ENCODE peak calls at places on chromosome 18, in ten cellular contexts. One of them, this sample, is unnamed.

GRCh38 chr18:45423664-45424063 is 191.6 kb upstream of the SLC14A2 start:
- DNase-seq in astrocyte of the cerebellum: no peak
- DNase-seq in dorsolateral prefrontal cortex: no peak
- DNase-seq in tibial artery: no peak
- DNase-seq in fibroblast of the aortic adventitia: no peak
- DNase-seq in lower lobe of right lung: no peak
- DNase-seq in RWPE1: no peak
- DNase-seq in OCI-LY7: no peak
- DNase-seq in BE2C: no peak
- DNase-seq in GM20000: no peak
- DNase-seq in this sample: no peak

GRCh38 chr18:72086421-72086820 is 457.7 kb downstream of the CBLN2 start:
- DNase-seq in dorsolateral prefrontal cortex: no peak
- DNase-seq in BE2C: no peak
- DNase-seq in tibial artery: no peak
- DNase-seq in OCI-LY7: peak
- DNase-seq in fibroblast of the aortic adventitia: peak
- DNase-seq in lower lobe of right lung: no peak
- DNase-seq in astrocyte of the cerebellum: peak
- DNase-seq in RWPE1: peak
- DNase-seq in GM20000: no peak
- DNase-seq in this sample: no peak

GRCh38 chr18:13178976-13179375 is 39.6 kb upstream of the LDLRAD4 start:
- DNase-seq in fibroblast of the aortic adventitia: no peak
- DNase-seq in BE2C: no peak
- DNase-seq in GM20000: no peak
- DNase-seq in OCI-LY7: no peak
- DNase-seq in RWPE1: no peak
- DNase-seq in astrocyte of the cerebellum: no peak
- DNase-seq in tibial artery: no peak
- DNase-seq in lower lobe of right lung: no peak
- DNase-seq in dorsolateral prefrontal cortex: no peak
- DNase-seq in this sample: peak

GRCh38 chr18:55587341-55588000 is 521 bp downstream of the TCF4 start:
- DNase-seq in RWPE1: no peak
- DNase-seq in GM20000: peak
- DNase-seq in dorsolateral prefrontal cortex: no peak
- DNase-seq in lower lobe of right lung: no peak
- DNase-seq in BE2C: peak
- DNase-seq in fibroblast of the aortic adventitia: peak
- DNase-seq in OCI-LY7: peak
- DNase-seq in tibial artery: peak
- DNase-seq in astrocyte of the cerebellum: no peak
- DNase-seq in this sample: no peak

GRCh38 chr18:45626330-45627203 is 11.3 kb downstream of the SLC14A2 start:
- DNase-seq in dorsolateral prefrontal cortex: no peak
- DNase-seq in GM20000: no peak
- DNase-seq in BE2C: no peak
- DNase-seq in astrocyte of the cerebellum: peak
- DNase-seq in lower lobe of right lung: no peak
- DNase-seq in RWPE1: peak
- DNase-seq in tibial artery: peak
- DNase-seq in fibroblast of the aortic adventitia: peak
- DNase-seq in OCI-LY7: no peak
- DNase-seq in this sample: peak

GRCh38 chr18:55415258-55415871 is 172.6 kb downstream of the TCF4 start:
- DNase-seq in BE2C: peak
- DNase-seq in lower lobe of right lung: peak
- DNase-seq in astrocyte of the cerebellum: peak
- DNase-seq in tibial artery: peak
- DNase-seq in OCI-LY7: peak
- DNase-seq in RWPE1: peak
- DNase-seq in fibroblast of the aortic adventitia: peak
- DNase-seq in GM20000: peak
- DNase-seq in dorsolateral prefrontal cortex: peak
- DNase-seq in this sample: peak

GRCh38 chr18:70422061-70422965 is 133.5 kb downstream of the SOCS6 start:
- DNase-seq in GM20000: no peak
- DNase-seq in RWPE1: peak
- DNase-seq in dorsolateral prefrontal cortex: no peak
- DNase-seq in OCI-LY7: no peak
- DNase-seq in astrocyte of the cerebellum: peak
- DNase-seq in tibial artery: peak
- DNase-seq in lower lobe of right lung: peak
- DNase-seq in BE2C: peak
- DNase-seq in fibroblast of the aortic adventitia: peak
- DNase-seq in this sample: peak

GRCh38 chr18:73737990-73738389 is 409.6 kb downstream of the FBXO15 start:
- DNase-seq in fibroblast of the aortic adventitia: no peak
- DNase-seq in astrocyte of the cerebellum: no peak
- DNase-seq in RWPE1: no peak
- DNase-seq in dorsolateral prefrontal cortex: no peak
- DNase-seq in OCI-LY7: no peak
- DNase-seq in GM20000: no peak
- DNase-seq in BE2C: no peak
- DNase-seq in lower lobe of right lung: no peak
- DNase-seq in tibial artery: no peak
- DNase-seq in this sample: no peak

GRCh38 chr18:51300912-51301311 is 103.4 kb upstream of the MEX3C start:
- DNase-seq in RWPE1: no peak
- DNase-seq in dorsolateral prefrontal cortex: no peak
- DNase-seq in OCI-LY7: no peak
- DNase-seq in lower lobe of right lung: no peak
- DNase-seq in tibial artery: no peak
- DNase-seq in BE2C: no peak
- DNase-seq in astrocyte of the cerebellum: no peak
- DNase-seq in fibroblast of the aortic adventitia: no peak
- DNase-seq in GM20000: no peak
- DNase-seq in this sample: no peak

GRCh38 chr18:79503891-79504475 is 108.3 kb downstream of the NFATC1 start:
- DNase-seq in dorsolateral prefrontal cortex: no peak
- DNase-seq in lower lobe of right lung: peak
- DNase-seq in BE2C: no peak
- DNase-seq in OCI-LY7: no peak
- DNase-seq in tibial artery: peak
- DNase-seq in astrocyte of the cerebellum: no peak
- DNase-seq in RWPE1: no peak
- DNase-seq in GM20000: no peak
- DNase-seq in fibroblast of the aortic adventitia: no peak
- DNase-seq in this sample: no peak

GRCh38 chr18:78151234-78151633 is 828.4 kb upstream of the SALL3 start:
- DNase-seq in dorsolateral prefrontal cortex: no peak
- DNase-seq in tibial artery: no peak
- DNase-seq in astrocyte of the cerebellum: no peak
- DNase-seq in fibroblast of the aortic adventitia: no peak
- DNase-seq in BE2C: no peak
- DNase-seq in OCI-LY7: no peak
- DNase-seq in GM20000: no peak
- DNase-seq in lower lobe of right lung: no peak
- DNase-seq in RWPE1: no peak
- DNase-seq in this sample: no peak

GRCh38 chr18:48161911-48162698 is 231.6 kb upstream of the SMAD2 start:
- DNase-seq in GM20000: no peak
- DNase-seq in RWPE1: no peak
- DNase-seq in astrocyte of the cerebellum: no peak
- DNase-seq in dorsolateral prefrontal cortex: no peak
- DNase-seq in fibroblast of the aortic adventitia: no peak
- DNase-seq in tibial artery: no peak
- DNase-seq in OCI-LY7: no peak
- DNase-seq in lower lobe of right lung: no peak
- DNase-seq in BE2C: peak
- DNase-seq in this sample: no peak

GRCh38 chr18:43919565-43919964 is 642.3 kb upstream of the SYT4 start:
- DNase-seq in RWPE1: no peak
- DNase-seq in fibroblast of the aortic adventitia: peak
- DNase-seq in BE2C: no peak
- DNase-seq in lower lobe of right lung: no peak
- DNase-seq in GM20000: no peak
- DNase-seq in tibial artery: no peak
- DNase-seq in dorsolateral prefrontal cortex: no peak
- DNase-seq in OCI-LY7: no peak
- DNase-seq in astrocyte of the cerebellum: no peak
- DNase-seq in this sample: no peak

GRCh38 chr18:24497052-24497754 is 36.8 kb downstream of the HRH4 start:
- DNase-seq in BE2C: no peak
- DNase-seq in dorsolateral prefrontal cortex: no peak
- DNase-seq in RWPE1: no peak
- DNase-seq in tibial artery: no peak
- DNase-seq in fibroblast of the aortic adventitia: peak
- DNase-seq in astrocyte of the cerebellum: no peak
- DNase-seq in lower lobe of right lung: no peak
- DNase-seq in OCI-LY7: no peak
- DNase-seq in GM20000: no peak
- DNase-seq in this sample: peak

GRCh38 chr18:48832961-48833700 is 117.6 kb downstream of the SMAD7 start:
- DNase-seq in GM20000: no peak
- DNase-seq in RWPE1: peak
- DNase-seq in fibroblast of the aortic adventitia: peak
- DNase-seq in tibial artery: peak
- DNase-seq in dorsolateral prefrontal cortex: peak
- DNase-seq in BE2C: no peak
- DNase-seq in lower lobe of right lung: peak
- DNase-seq in astrocyte of the cerebellum: peak
- DNase-seq in OCI-LY7: no peak
- DNase-seq in this sample: peak

GRCh38 chr18:50729326-50729725 is 90.5 kb downstream of the MRO start:
- DNase-seq in BE2C: no peak
- DNase-seq in astrocyte of the cerebellum: no peak
- DNase-seq in fibroblast of the aortic adventitia: no peak
- DNase-seq in dorsolateral prefrontal cortex: no peak
- DNase-seq in OCI-LY7: no peak
- DNase-seq in tibial artery: no peak
- DNase-seq in GM20000: no peak
- DNase-seq in RWPE1: no peak
- DNase-seq in lower lobe of right lung: no peak
- DNase-seq in this sample: no peak

GRCh38 chr18:42268793-42269192 is 313.8 kb downstream of the PIK3C3 start:
- DNase-seq in OCI-LY7: no peak
- DNase-seq in fibroblast of the aortic adventitia: no peak
- DNase-seq in GM20000: no peak
- DNase-seq in BE2C: no peak
- DNase-seq in tibial artery: no peak
- DNase-seq in dorsolateral prefrontal cortex: no peak
- DNase-seq in RWPE1: no peak
- DNase-seq in lower lobe of right lung: no peak
- DNase-seq in astrocyte of the cerebellum: no peak
- DNase-seq in this sample: no peak

GRCh38 chr18:49858309-49859005 is 45.1 kb upstream of the ACAA2 start:
- DNase-seq in lower lobe of right lung: peak
- DNase-seq in fibroblast of the aortic adventitia: peak
- DNase-seq in GM20000: peak
- DNase-seq in BE2C: peak
- DNase-seq in OCI-LY7: peak
- DNase-seq in RWPE1: peak
- DNase-seq in astrocyte of the cerebellum: peak
- DNase-seq in tibial artery: no peak
- DNase-seq in dorsolateral prefrontal cortex: peak
- DNase-seq in this sample: peak

DNA sequence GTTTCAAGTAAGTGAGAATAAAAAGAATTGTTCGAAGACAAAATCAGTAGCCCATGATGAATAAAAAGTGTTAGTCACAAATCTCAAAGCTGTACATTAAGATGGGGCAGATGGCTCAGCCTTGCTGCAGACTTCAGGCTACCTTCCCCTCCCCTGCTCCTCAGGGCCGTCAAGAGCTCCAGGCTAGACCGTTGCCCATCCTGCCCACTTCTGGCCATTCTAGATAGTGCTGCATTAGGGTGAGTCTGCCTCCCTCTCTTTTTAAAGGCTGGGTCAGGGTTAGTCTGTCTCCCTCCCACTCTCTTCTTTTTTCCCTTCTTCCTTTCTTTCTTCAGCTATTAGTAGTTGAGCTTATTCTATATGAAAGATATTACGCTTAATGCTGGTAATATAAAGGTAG is 86.0 kb downstream of the MAPRE2 start:
- DNase-seq in lower lobe of right lung: no peak
- DNase-seq in fibroblast of the aortic adventitia: no peak
- DNase-seq in astrocyte of the cerebellum: no peak
- DNase-seq in dorsolateral prefrontal cortex: no peak
- DNase-seq in GM20000: no peak
- DNase-seq in OCI-LY7: no peak
- DNase-seq in RWPE1: no peak
- DNase-seq in BE2C: peak
- DNase-seq in tibial artery: no peak
- DNase-seq in this sample: peak
- TF ChIP-seq CTCF in lower lobe of right lung: no peak
- TF ChIP-seq CTCF in fibroblast of the aortic adventitia: peak
- TF ChIP-seq CTCF in astrocyte of the cerebellum: peak
- TF ChIP-seq CTCF in dorsolateral prefrontal cortex: no peak
- TF ChIP-seq CTCF in GM20000: no peak
- TF ChIP-seq CTCF in OCI-LY7: no peak
- TF ChIP-seq CTCF in RWPE1: no peak
- TF ChIP-seq CTCF in BE2C: peak
- TF ChIP-seq CTCF in tibial artery: no peak
- TF ChIP-seq CTCF in this sample: peak

GRCh38 chr18:31255953-31256352 is 62.0 kb upstream of the DSG1 start:
- DNase-seq in lower lobe of right lung: no peak
- DNase-seq in tibial artery: no peak
- DNase-seq in fibroblast of the aortic adventitia: no peak
- DNase-seq in GM20000: no peak
- DNase-seq in RWPE1: peak
- DNase-seq in astrocyte of the cerebellum: no peak
- DNase-seq in dorsolateral prefrontal cortex: no peak
- DNase-seq in BE2C: no peak
- DNase-seq in OCI-LY7: no peak
- DNase-seq in this sample: no peak
- TF ChIP-seq CTCF in lower lobe of right lung: no peak
- TF ChIP-seq CTCF in tibial artery: no peak
- TF ChIP-seq CTCF in fibroblast of the aortic adventitia: no peak
- TF ChIP-seq CTCF in GM20000: no peak
- TF ChIP-seq CTCF in RWPE1: no peak
- TF ChIP-seq CTCF in astrocyte of the cerebellum: no peak
- TF ChIP-seq CTCF in dorsolateral prefrontal cortex: no peak
- TF ChIP-seq CTCF in BE2C: no peak
- TF ChIP-seq CTCF in OCI-LY7: no peak
- TF ChIP-seq CTCF in this sample: no peak

GRCh38 chr18:26677957-26678356 is 129.6 kb upstream of the KCTD1 start:
- DNase-seq in tibial artery: no peak
- DNase-seq in OCI-LY7: no peak
- DNase-seq in BE2C: no peak
- DNase-seq in fibroblast of the aortic adventitia: no peak
- DNase-seq in RWPE1: no peak
- DNase-seq in astrocyte of the cerebellum: no peak
- DNase-seq in lower lobe of right lung: no peak
- DNase-seq in dorsolateral prefrontal cortex: no peak
- DNase-seq in GM20000: no peak
- DNase-seq in this sample: no peak
- TF ChIP-seq CTCF in tibial artery: no peak
- TF ChIP-seq CTCF in OCI-LY7: no peak
- TF ChIP-seq CTCF in BE2C: no peak
- TF ChIP-seq CTCF in fibroblast of the aortic adventitia: no peak
- TF ChIP-seq CTCF in RWPE1: no peak
- TF ChIP-seq CTCF in astrocyte of the cerebellum: no peak
- TF ChIP-seq CTCF in lower lobe of right lung: no peak
- TF ChIP-seq CTCF in dorsolateral prefrontal cortex: no peak
- TF ChIP-seq CTCF in GM20000: no peak
- TF ChIP-seq CTCF in this sample: no peak

DNA sequence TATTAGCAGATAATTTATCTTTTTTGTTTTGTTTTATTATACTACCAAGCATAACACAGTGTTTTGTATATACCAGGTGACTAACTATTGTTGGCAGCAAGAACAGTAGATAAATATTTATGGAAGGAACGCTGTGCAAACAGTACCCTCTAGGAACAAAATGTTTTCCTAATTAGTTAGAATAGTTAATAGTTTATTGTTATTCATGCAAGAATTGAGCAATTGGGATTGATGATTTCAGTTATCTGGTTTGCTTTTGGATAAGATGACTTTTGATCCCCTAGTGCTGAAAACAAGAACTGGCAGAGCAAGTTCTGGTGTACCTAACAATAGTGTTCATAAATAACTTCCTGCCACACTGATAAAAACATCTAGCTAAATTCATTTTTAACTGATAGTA is 323.3 kb downstream of the TGIF1 start:
- DNase-seq in BE2C: no peak
- DNase-seq in lower lobe of right lung: no peak
- DNase-seq in dorsolateral prefrontal cortex: no peak
- DNase-seq in GM20000: no peak
- DNase-seq in fibroblast of the aortic adventitia: peak
- DNase-seq in RWPE1: no peak
- DNase-seq in tibial artery: no peak
- DNase-seq in astrocyte of the cerebellum: no peak
- DNase-seq in OCI-LY7: no peak
- DNase-seq in this sample: no peak
- TF ChIP-seq CTCF in BE2C: no peak
- TF ChIP-seq CTCF in lower lobe of right lung: no peak
- TF ChIP-seq CTCF in dorsolateral prefrontal cortex: no peak
- TF ChIP-seq CTCF in GM20000: no peak
- TF ChIP-seq CTCF in fibroblast of the aortic adventitia: peak
- TF ChIP-seq CTCF in RWPE1: no peak
- TF ChIP-seq CTCF in tibial artery: no peak
- TF ChIP-seq CTCF in astrocyte of the cerebellum: no peak
- TF ChIP-seq CTCF in OCI-LY7: peak
- TF ChIP-seq CTCF in this sample: peak

This sample was measured in HFFc6.